ENCODE peak calls at places on chromosome 18, in four cellular contexts. R, Q, Y and N are unnamed samples.

GRCh38 chr18:79786781-79787526 is 10.8 kb upstream of the KCNG2 start:
- DNase-seq in Y (peak; percentile 59), R (no peak), Q (no peak), N (peak; percentile 58)

GRCh38 chr18:75073654-75074053 is 135.3 kb downstream of the PTGR3 start:
- DNase-seq in Y (no peak), R (no peak), Q (no peak), N (no peak)

GRCh38 chr18:44741070-44741469 is 60.4 kb downstream of the SETBP1 start:
- DNase-seq in Q (no peak), Y (no peak), R (no peak), N (no peak)

GRCh38 chr18:68840554-68841263 is 42.8 kb downstream of the CCDC102B start:
- DNase-seq in Q (peak; percentile 95), Y (peak; percentile 95), R (no peak), N (peak; percentile 96)

GRCh38 chr18:50970006-50970405 is 2.2 kb downstream of the ELAC1 start:
- DNase-seq in Q (no peak), R (no peak), Y (no peak), N (no peak)

GRCh38 chr18:54702687-54703086 is 111.6 kb downstream of the DYNAP start:
- DNase-seq in Q (no peak), R (no peak), Y (peak; percentile 35), N (no peak)

GRCh38 chr18:79404567-79404910 is 8.8 kb downstream of the NFATC1 start:
- DNase-seq in R (no peak), Q (no peak), Y (peak; percentile 63), N (no peak)

GRCh38 chr18:46756559-46757201 is at the start of gene ST8SIA5:
- DNase-seq in R (no peak), Y (peak; percentile 18), Q (no peak), N (no peak)

GRCh38 chr18:46754661-46755292 is 2.1 kb downstream of the ST8SIA5 start:
- DNase-seq in Y (no peak), Q (no peak), R (no peak), N (no peak)

GRCh38 chr18:13909141-13909540 is 6.2 kb downstream of the MC2R start:
- DNase-seq in R (no peak), Q (no peak), Y (no peak), N (no peak)

GRCh38 chr18:13541621-13542519 is 184.5 kb downstream of the FAM210A start:
- DNase-seq in Q (no peak), R (no peak), Y (no peak), N (no peak)

GRCh38 chr18:35827275-35827929 is 145.1 kb upstream of the RMP24 start:
- DNase-seq in Y (no peak), Q (no peak), R (no peak), N (no peak)

GRCh38 chr18:68098655-68099054 is 582.1 kb upstream of the DSEL start:
- DNase-seq in Q (no peak), R (no peak), Y (no peak), N (no peak)

GRCh38 chr18:8351173-8351572 is 258.1 kb upstream of the RAB12 start:
- DNase-seq in R (no peak), Q (no peak), Y (peak; percentile 42), N (no peak)

GRCh38 chr18:51802589-51802988 is 537.4 kb upstream of the DCC start:
- DNase-seq in R (no peak), Y (no peak), Q (no peak), N (no peak)

DNA sequence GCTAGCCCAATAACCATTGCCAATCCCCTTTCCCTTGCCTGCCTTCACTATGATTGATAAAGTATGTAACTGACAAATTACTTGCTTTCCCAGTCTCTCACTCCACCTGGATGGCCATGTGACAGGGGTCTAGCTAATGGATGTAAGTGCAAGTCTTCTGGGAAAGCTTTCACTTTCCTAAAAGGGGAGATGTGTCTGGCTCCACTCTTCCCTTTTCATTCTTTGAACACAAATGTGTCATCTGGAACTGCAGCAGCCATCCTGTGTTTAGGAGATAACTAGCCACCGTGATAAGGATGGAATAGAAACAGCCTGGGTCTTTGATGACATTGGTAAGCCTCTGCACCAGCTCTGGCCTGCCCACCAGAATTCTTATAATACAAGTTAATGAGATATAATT is 38.2 kb downstream of the SNRPD1 start:
- DNase-seq in Q (no peak), R (no peak), Y (no peak), N (no peak)
- H3K4me2 ChIP-seq in Q (no peak overlapping the region), R (no peak overlapping the region), Y (no peak overlapping the region), N (no peak overlapping the region)

GRCh38 chr18:3254725-3255124 is 7.1 kb downstream of the MYL12A start:
- DNase-seq in Q (no peak), Y (no peak), R (no peak), N (no peak)

GRCh38 chr18:3261035-3261392 is 919 bp upstream of the MYL12B start:
- DNase-seq in R (no peak), Y (no peak), Q (no peak), N (no peak)

GRCh38 chr18:3255611-3256165 is 6.2 kb upstream of the MYL12B start:
- DNase-seq in R (no peak), Q (no peak), Y (no peak), N (no peak)

GRCh38 chr18:3256693-3257626 is 5.0 kb upstream of the MYL12B start:
- DNase-seq in R (no peak), Y (peak; percentile 57), Q (peak; percentile 32), N (peak; percentile 79)

DNA sequence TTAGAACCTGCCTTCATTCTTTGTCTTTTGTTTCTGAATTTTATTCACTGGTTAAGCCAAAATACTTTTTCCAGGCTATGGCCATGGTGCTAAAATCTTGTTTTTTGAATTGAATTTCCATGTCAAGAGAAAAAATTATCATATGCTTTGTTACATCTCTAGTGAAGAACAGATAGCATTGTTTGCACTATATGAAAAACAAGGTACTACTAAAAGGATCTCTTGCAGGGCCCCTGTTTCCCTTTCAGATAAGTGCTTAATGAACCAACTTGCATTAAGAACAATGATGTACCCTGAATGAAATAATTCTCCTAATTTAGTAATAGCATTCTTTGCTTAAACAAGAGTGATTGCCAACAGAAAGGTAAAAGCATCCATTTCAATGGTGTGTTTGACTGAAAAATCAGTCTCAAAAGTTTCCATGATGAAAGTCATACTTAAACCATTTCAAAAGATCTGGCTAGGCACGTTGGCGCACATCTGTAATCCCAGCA is 4.3 kb upstream of the MYL12B start:
- DNase-seq in Q (no peak), Y (no peak), R (no peak), N (no peak)
- H3K36me3 ChIP-seq in Q (peaks cover 32% of the 10 kb centered on the region), Y (peaks cover 67% of the 10 kb centered on the region), R (peaks cover 66% of the 10 kb centered on the region), N (peaks cover 22% of the 10 kb centered on the region)

GRCh38 chr18:9824474-9824832 is 61.3 kb upstream of the TXNDC2 start:
- DNase-seq in Q (no peak), Y (peak; percentile 73), R (no peak), N (peak; percentile 91)
- H3K27ac ChIP-seq in Q (no peak overlapping the region), Y (peak overlapping the region; percentile 74), R (no peak overlapping the region), N (peak overlapping the region; percentile 33)

DNA sequence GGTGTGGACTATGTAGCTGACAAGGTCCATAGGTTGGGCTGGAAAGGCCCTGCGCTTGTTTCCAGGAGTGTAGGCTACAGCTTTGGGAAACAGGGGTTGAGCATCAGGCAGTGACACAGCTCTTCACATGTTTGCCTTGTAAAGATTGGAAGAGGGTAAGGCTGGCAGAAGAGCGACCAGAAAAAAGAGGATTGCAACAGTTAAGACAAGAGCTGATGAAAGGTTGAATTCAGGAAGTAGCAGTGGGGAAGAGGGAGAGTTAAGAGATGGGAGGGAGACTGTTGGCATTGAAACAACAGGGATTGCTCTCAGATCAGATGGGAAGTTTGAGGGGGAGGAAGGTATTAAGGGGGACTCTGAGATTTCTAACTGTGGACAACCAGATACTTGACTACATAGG is 97.0 kb downstream of the CTAGE1 start:
- DNase-seq in Y (no peak), Q (no peak), R (no peak), N (no peak)
- H3K4me2 ChIP-seq in Y (no peak overlapping the region), Q (no peak overlapping the region), R (no peak overlapping the region), N (no peak overlapping the region)

DNA sequence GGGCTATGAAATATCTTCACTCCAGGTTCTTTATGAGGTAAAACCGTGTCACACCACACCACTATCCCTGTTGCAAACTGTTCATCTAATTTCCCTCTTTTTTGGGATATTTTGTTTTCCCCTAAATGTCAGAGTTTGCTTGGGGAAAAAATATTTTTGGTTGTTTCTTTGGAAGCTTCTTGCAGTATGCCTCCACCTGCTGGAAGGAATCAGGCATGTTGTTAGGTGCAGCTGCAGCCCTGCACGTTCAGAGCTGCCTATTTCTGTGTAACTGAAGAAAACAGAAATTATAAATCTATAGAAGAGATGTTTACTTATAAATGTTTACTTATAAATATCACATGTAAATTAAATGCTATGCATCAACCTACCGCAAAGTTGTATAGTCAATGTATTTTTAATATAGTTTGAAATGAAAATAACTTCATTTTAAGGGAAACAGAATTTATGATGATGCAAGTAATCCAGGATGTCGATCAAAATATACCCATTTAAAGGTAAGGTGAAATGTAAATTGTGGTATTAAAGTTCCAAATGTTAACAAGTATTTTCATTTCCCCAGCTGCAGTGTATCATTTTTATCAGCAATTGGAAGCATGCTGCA is 238.0 kb downstream of the ZNF516 start:
- DNase-seq in Q (no peak), R (peak; percentile 4), Y (peak; percentile 76), N (peak; percentile 81)
- H3K36me3 ChIP-seq in Q (no peaks in the 10 kb centered on the region), R (no peaks in the 10 kb centered on the region), Y (no peaks in the 10 kb centered on the region), N (no peaks in the 10 kb centered on the region)

GRCh38 chr18:23135679-23136325 is 517 bp downstream of the CABLES1 start:
- DNase-seq in Q (no peak), Y (peak; percentile 75), R (peak; percentile 58), N (peak; percentile 52)

GRCh38 chr18:23131693-23132319 is 3.5 kb upstream of the CABLES1 start:
- DNase-seq in Q (peak; percentile 81), Y (peak; percentile 83), R (peak; percentile 88), N (peak; percentile 88)

GRCh38 chr18:23136326-23137092 is 1.2 kb downstream of the CABLES1 start:
- DNase-seq in Y (peak; percentile 67), Q (no peak), R (no peak), N (peak; percentile 49)

GRCh38 chr18:23134780-23135678 is at the start of gene CABLES1:
- DNase-seq in Y (peak; percentile 76), R (peak; percentile 63), Q (peak; percentile 84), N (peak; percentile 63)

DNA sequence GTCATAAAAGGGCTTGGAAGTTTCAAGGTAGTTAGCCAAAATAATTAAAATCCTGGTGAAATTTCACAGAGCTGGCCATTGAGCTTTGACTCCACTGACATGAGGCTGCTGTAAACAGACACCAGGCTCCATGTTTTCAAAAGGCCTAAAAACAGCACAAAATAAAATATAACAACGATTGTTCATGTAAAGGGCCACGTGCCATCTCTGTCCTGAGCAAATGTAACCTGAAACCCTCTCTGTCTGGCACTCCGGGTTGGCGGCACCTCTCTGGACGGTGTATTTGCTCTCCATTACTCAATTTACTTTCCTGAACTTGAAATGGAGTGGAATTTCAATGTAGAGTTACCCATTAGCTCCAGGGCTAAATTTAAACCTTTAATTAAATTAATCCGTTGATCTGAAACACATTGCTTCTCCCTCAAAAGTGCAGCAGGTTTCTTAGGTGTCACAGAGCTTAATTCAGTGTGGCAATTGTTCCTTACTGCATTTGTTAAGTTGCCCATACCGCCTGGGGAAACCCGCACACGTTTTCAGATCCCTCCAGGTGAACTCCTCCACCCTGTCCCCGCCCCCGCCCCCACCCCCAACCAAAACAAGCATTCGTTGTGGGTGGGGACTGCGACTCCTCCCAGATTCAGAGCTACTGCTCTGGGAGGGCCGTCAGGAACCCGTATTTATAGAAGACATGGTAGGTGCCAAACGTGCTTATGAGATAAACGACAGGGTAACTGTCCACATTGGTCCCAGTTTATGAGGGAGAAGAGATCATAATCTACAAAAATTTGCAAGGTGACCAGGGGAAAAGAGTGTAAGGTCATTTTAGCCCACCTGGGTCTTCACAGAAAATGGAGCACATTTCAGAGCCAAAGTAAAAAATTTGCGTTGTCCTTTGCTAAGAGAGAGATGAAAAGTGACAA is 1.2 kb upstream of the CABLES1 start:
- DNase-seq in R (peak; percentile 95), Y (no peak), Q (no peak), N (no peak)
- H3K27ac ChIP-seq in R (peak overlapping the region; percentile 94), Y (no peak overlapping the region), Q (peak overlapping the region; percentile 65), N (no peak overlapping the region)